ENCODE peak calls at places on chromosomes 6 and 20, in seven cellular contexts. T is endothelial cell of umbilical vein, D is ovary, P is GM12891, Y is A549, Z is IMR-90, K is Peyer's patch. H is an unnamed sample.

GRCh38 chr20:58753267-58753928 is 60.8 kb downstream of the NPEPL1 start:
- DNase-seq in T (no peak), D (no peak), P (no peak), Y (no peak), Z (no peak), K (no peak), H (no peak)

GRCh38 chr6:104537185-104537584 is 322.5 kb downstream of the HACE1 start:
- DNase-seq in T (peak), D (no peak), P (no peak), Y (no peak), Z (peak), K (no peak), H (no peak)

GRCh38 chr20:4465855-4466545 is 255.7 kb upstream of the PRND start:
- DNase-seq in T (no peak), D (no peak), P (no peak), Y (no peak), Z (peak), K (no peak), H (no peak)

GRCh38 chr6:18262812-18263560 is 1.3 kb downstream of the DEK start:
- DNase-seq in T (peak), D (no peak), P (peak), Y (no peak), Z (peak), K (no peak), H (no peak)

GRCh38 chr20:43900496-43900895 is 14.2 kb upstream of the TOX2 start:
- DNase-seq in T (no peak), D (no peak), P (no peak), Y (no peak), Z (no peak), K (no peak), H (no peak)

GRCh38 chr6:143058987-143059386 is 1.7 kb upstream of the AIG1 start:
- DNase-seq in T (no peak), D (no peak), P (no peak), Y (no peak), Z (no peak), K (no peak), H (no peak)

GRCh38 chr6:163877877-163878639 is 463.5 kb downstream of the QKI start:
- DNase-seq in T (no peak), D (no peak), P (no peak), Y (no peak), Z (no peak), K (no peak), H (no peak)

GRCh38 chr20:5095931-5096330 is 23.8 kb downstream of the PCNA start:
- DNase-seq in T (no peak), D (no peak), P (no peak), Y (no peak), Z (no peak), K (no peak), H (no peak)

GRCh38 chr6:139764498-139764986 is 390.1 kb upstream of the CITED2 start:
- DNase-seq in T (peak), D (no peak), P (no peak), Y (peak), Z (peak), K (no peak), H (no peak)

GRCh38 chr6:39056191-39056590 is 7.6 kb downstream of the GLP1R start:
- DNase-seq in T (no peak), D (no peak), P (no peak), Y (no peak), Z (no peak), K (no peak), H (no peak)

GRCh38 chr6:112311950-112312547 is 35.1 kb upstream of the RFPL4B start:
- DNase-seq in T (peak), D (no peak), P (no peak), Y (peak), Z (peak), K (no peak), H (no peak)

GRCh38 chr20:58389324-58389967 is 417 bp downstream of the VAPB start:
- DNase-seq in T (peak), D (no peak), P (peak), Y (no peak), Z (peak), K (no peak), H (peak)

GRCh38 chr6:82680192-82680591 is 316.6 kb downstream of the TPBG start:
- DNase-seq in T (no peak), D (no peak), P (no peak), Y (no peak), Z (no peak), K (no peak), H (no peak)

GRCh38 chr20:35568645-35569044 is 26.8 kb downstream of the ERGIC3 start:
- DNase-seq in T (no peak), D (no peak), P (no peak), Y (peak), Z (no peak), K (no peak), H (peak)

GRCh38 chr20:43963872-43964791 is 49.5 kb downstream of the TOX2 start:
- DNase-seq in T (no peak), D (no peak), P (no peak), Y (no peak), Z (peak), K (peak), H (no peak)

GRCh38 chr6:97282238-97282725 is 734 bp downstream of the MMS22L start:
- DNase-seq in T (peak), D (no peak), P (no peak), Y (peak), Z (no peak), K (peak), H (no peak)

GRCh38 chr20:25356294-25356933 is 34.2 kb downstream of the ABHD12 start:
- DNase-seq in T (no peak), D (no peak), P (no peak), Y (no peak), Z (no peak), K (no peak), H (peak)

GRCh38 chr6:16482702-16483314 is 244.4 kb downstream of the GMPR start:
- DNase-seq in T (no peak), D (no peak), P (no peak), Y (no peak), Z (no peak), K (no peak), H (no peak)

GRCh38 chr20:45016089-45016641 is 49.9 kb downstream of the STK4 start:
- DNase-seq in T (no peak), D (no peak), P (no peak), Y (no peak), Z (peak), K (no peak), H (no peak)

GRCh38 chr6:34745277-34746103 is 11.8 kb upstream of the SNRPC start:
- DNase-seq in T (no peak), D (no peak), P (no peak), Y (no peak), Z (peak), K (peak), H (peak)

GRCh38 chr20:57389695-57390603 is 1.2 kb upstream of the RBM38 start:
- DNase-seq in T (peak), D (peak), P (no peak), Y (no peak), Z (no peak), K (peak), H (peak)

GRCh38 chr20:3115190-3116107 is 30.9 kb upstream of the AVP start:
- DNase-seq in T (peak), D (no peak), P (peak), Y (peak), Z (peak), K (no peak), H (peak)

GRCh38 chr20:47727909-47728361 is 57.3 kb downstream of the SULF2 start:
- DNase-seq in T (no peak), D (no peak), P (no peak), Y (no peak), Z (no peak), K (no peak), H (no peak)

GRCh38 chr6:364609-365540 is 26.7 kb upstream of the IRF4 start:
- DNase-seq in T (no peak), D (no peak), P (no peak), Y (no peak), Z (no peak), K (no peak), H (no peak)

GRCh38 chr20:57393321-57394086 is 2.3 kb downstream of the RBM38 start:
- DNase-seq in T (no peak), D (peak), P (no peak), Y (no peak), Z (no peak), K (no peak), H (no peak)

GRCh38 chr20:47489448-47489872 is 12.2 kb upstream of the NCOA3 start:
- DNase-seq in T (no peak), D (no peak), P (no peak), Y (no peak), Z (no peak), K (peak), H (peak)

GRCh38 chr6:169038691-169039090 is 215.0 kb downstream of the THBS2 start:
- DNase-seq in T (no peak), D (no peak), P (no peak), Y (no peak), Z (no peak), K (no peak), H (no peak)

GRCh38 chr6:47188588-47189021 is 121.1 kb downstream of the TNFRSF21 start:
- DNase-seq in T (peak), D (no peak), P (no peak), Y (no peak), Z (peak), K (peak), H (peak)

GRCh38 chr6:16438677-16439615 is 200.6 kb downstream of the GMPR start:
- DNase-seq in T (no peak), D (no peak), P (no peak), Y (peak), Z (peak), K (no peak), H (no peak)

GRCh38 chr6:116363759-116364158 is 7.0 kb upstream of the DSE start:
- DNase-seq in T (peak), D (no peak), P (no peak), Y (no peak), Z (peak), K (no peak), H (no peak)

GRCh38 chr6:14751645-14752173 is 494.2 kb upstream of the JARID2 start:
- DNase-seq in T (no peak), D (no peak), P (no peak), Y (no peak), Z (no peak), K (no peak), H (no peak)

GRCh38 chr6:56552212-56553130 is 90.2 kb downstream of the DST start:
- DNase-seq in T (no peak), D (no peak), P (no peak), Y (no peak), Z (peak), K (no peak), H (no peak)

GRCh38 chr6:151240861-151241642 is 1.3 kb downstream of the AKAP12 start:
- DNase-seq in T (peak), D (peak), P (no peak), Y (peak), Z (peak), K (peak), H (peak)

GRCh38 chr20:34824861-34825529 is 456 bp downstream of the NCOA6 start:
- DNase-seq in T (peak), D (peak), P (peak), Y (peak), Z (peak), K (peak), H (peak)

GRCh38 chr6:130115036-130115435 is 96.7 kb downstream of the L3MBTL3 start:
- DNase-seq in T (no peak), D (no peak), P (no peak), Y (no peak), Z (no peak), K (no peak), H (no peak)

GRCh38 chr6:149031545-149032317 is 284.9 kb downstream of the UST start:
- DNase-seq in T (no peak), D (peak), P (no peak), Y (peak), Z (peak), K (peak), H (no peak)

DNA sequence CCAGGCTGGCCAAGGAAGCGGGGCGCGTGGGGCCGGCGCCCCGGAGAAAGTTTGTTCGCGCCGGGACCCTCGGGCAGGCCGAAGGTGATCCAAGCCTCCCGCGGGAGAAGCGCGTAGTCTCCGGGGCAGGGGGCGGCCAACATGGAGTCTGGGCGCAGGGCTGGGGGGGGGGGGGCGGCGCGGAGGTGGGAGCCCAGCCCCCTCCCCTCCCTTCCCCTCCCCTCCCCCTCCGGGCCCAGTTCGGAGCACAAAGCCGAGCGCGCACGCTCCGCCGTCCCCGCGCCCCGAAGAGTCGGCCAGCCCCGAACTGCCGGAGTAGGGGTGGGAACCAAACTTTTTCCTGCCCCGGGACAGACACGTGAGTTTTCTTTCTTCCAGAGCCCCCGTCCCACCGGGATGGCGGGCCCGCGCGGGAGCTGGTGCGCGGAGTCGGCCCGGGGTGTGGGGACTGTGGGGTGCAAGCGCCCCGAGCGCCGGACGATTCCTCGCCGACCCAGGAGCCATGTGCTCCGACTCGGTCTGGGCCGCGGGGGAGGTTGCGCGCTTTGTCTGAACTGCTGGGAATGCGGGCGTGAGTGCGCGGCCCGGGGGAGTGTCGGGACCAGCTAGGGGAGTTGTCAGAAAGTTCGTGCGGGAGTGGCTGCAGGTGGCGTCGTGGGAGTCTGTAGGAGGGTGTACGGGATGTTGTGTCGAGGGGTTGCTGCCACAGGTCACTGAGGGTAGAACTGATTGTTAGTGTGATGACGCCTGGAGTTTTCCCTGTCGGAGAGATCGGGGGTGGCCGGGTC is 1.1 kb downstream of the TGIF2 start:
- DNase-seq in T (peak), D (peak), P (peak), Y (peak), Z (peak), K (peak), H (peak)
- TF ChIP-seq POLR2A in T (no peak), D (peak), P (peak), Y (no peak), Z (peak), K (no peak), H (peak)

GRCh38 chr6:43953794-43954310 is 173.4 kb downstream of the MRPL14 start:
- DNase-seq in T (no peak), D (peak), P (no peak), Y (no peak), Z (no peak), K (no peak), H (peak)

GRCh38 chr6:43953256-43953655 is 174.0 kb downstream of the MRPL14 start:
- DNase-seq in T (no peak), D (no peak), P (no peak), Y (no peak), Z (no peak), K (no peak), H (no peak)

GRCh38 chr6:43956478-43956877 is 170.8 kb downstream of the MRPL14 start:
- DNase-seq in T (no peak), D (no peak), P (no peak), Y (no peak), Z (no peak), K (no peak), H (no peak)

GRCh38 chr6:43952746-43953145 is 174.5 kb downstream of the MRPL14 start:
- DNase-seq in T (no peak), D (no peak), P (no peak), Y (no peak), Z (no peak), K (no peak), H (no peak)

DNA sequence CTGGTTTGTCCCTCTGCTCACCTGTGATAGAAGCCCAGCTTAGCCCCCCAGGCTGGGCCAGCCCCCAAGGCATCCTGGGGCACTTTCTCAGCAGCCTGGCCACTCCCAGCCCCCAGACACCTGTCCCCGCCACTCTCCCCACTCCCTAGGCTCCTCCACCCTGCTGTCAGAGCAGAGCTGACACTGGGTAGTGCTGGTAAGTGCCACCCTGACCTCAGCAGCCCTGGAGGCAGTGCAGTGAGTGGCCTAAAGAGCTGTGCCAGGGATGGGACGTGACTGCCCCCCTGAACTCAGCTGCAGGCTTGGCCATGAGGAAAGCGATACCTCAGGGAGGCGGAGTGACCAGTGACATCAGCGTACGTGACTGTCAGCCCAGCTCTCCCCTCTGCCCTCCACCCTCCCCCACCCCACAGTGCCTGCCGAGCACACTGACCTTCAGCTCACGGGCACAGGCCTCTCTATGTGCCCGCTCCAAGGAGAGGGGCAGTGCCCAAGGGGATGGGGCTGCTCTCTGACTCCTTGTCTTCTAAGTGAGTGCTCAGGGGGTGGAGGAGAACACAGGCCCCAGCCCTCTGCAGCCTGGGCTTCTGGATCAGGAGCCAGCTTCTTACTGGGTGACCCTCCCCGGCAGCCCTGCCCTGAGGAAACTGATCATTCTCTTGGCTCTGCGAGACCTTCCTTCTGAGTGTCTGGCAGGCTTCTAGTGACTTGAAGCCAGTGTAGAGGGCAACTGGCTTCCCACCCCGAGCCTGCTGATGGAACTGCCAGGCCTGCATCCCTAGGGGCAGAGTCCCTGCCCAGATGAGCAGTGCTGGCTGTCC is 172.7 kb downstream of the MRPL14 start:
- DNase-seq in T (no peak), D (no peak), P (no peak), Y (no peak), Z (no peak), K (no peak), H (no peak)
- TF ChIP-seq POLR2A in T (no peak), D (no peak), P (no peak), Y (no peak), Z (no peak), K (no peak), H (no peak)

GRCh38 chr20:50798650-50799049 is 3.8 kb downstream of the BCAS4 start:
- DNase-seq in T (no peak), D (no peak), P (no peak), Y (no peak), Z (no peak), K (no peak), H (no peak)

GRCh38 chr20:50794181-50794845 is 548 bp upstream of the BCAS4 start:
- DNase-seq in T (no peak), D (peak), P (no peak), Y (no peak), Z (no peak), K (no peak), H (no peak)

GRCh38 chr20:50797142-50797541 is 2.3 kb downstream of the BCAS4 start:
- DNase-seq in T (no peak), D (no peak), P (no peak), Y (no peak), Z (no peak), K (no peak), H (no peak)

GRCh38 chr20:50792708-50793574 is 1.9 kb upstream of the BCAS4 start:
- DNase-seq in T (no peak), D (peak), P (no peak), Y (no peak), Z (no peak), K (no peak), H (no peak)

DNA sequence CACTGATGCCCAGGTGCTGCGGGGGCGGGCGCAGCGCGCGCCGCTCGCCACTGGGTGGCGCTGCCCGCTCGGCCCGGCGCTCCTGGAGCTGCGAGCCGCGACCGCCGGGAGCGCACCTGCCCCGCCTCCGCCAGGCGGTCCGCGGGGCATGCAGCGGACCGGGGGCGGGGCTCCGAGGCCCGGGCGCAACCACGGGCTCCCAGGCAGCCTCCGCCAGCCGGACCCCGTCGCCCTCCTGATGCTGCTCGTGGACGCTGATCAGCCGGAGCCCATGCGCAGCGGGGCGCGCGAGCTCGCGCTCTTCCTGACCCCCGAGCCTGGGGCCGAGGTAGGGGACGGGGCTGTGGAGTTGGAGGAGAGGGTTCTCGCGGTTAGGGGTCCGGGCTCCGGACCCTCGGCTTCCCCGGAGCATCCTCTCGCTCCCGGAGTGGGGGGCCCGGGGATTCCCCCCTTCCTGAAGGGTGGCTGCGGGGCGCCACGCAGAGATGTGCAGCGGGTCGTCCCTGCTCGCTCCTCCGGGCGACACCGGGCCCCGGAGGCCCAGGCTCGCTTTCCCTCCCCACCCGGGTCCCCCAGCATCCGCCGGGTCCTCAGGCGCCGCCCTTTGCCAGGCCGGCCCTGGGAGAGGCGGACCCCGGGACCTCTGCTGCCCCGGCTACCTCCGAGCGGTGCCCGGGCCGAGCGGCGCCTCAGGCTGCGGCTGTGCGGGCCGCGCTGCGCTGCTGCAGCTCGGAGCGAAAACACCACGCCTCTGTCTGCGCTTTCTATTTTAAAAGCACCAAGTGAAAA is at the start of gene BCAS4:
- DNase-seq in T (peak), D (peak), P (peak), Y (peak), Z (peak), K (peak), H (peak)
- TF ChIP-seq POLR2A in T (no peak), D (no peak), P (no peak), Y (peak), Z (peak), K (no peak), H (no peak)

DNA sequence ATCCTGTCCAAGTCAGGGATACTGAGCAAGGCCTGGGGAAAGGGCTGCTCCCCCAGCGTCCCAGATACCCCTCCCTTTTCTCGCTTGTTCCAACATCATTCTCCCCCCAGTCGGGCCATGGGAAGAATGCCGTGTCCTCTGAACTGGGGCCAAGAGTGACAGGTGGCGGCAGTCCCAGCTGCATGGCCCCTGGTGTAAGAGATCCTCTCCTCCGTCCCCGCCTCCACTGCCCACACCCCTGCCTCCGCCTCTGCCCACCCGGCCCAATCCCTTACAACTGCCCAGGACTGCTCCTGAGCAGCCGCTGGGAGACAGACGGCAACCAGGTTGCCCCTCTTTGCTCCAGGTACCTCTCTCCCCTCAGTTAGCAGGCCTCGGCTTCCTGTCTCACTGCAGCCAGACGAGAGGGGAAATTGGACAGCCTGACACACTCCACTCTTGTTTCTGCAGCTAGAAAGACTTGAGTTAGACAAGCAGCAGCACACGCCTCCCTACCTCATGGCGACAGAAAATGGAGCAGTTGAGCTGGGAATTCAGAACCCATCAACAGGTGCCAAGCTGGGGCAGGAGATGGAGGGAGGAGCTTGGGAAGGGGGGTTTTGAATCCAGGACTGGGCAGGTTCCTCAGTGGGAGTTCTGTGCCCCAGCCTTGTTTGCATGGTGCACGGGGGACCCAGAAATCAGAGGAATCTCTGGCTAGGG is at the start of gene MYLK2:
- DNase-seq in T (no peak), D (no peak), P (no peak), Y (no peak), Z (no peak), K (no peak), H (peak)
- TF ChIP-seq POLR2A in T (no peak), D (no peak), P (no peak), Y (no peak), Z (no peak), K (no peak), H (peak)